ENCODE peak calls at places on chromosomes 3 and 15, in ten cellular contexts. K, A, V, Y, E, I, M, W, G and H are unnamed samples.

GRCh38 chr15:69893086-69893485 is 204.6 kb downstream of the TLE3 start:
- DNase-seq in K (no peak), A (no peak), V (no peak), Y (no peak), E (no peak), I (no peak), M (no peak), W (no peak), G (no peak), H (no peak)

GRCh38 chr3:169041677-169042171 is 621.8 kb downstream of the MECOM start:
- DNase-seq in K (no peak), A (no peak), V (no peak), Y (no peak), E (peak; percentile 3), I (no peak), M (peak; percentile 15), W (peak; percentile 76), G (no peak), H (no peak)

GRCh38 chr3:174168538-174169254 is 690.4 kb upstream of the NAALADL2 start:
- DNase-seq in K (no peak), A (no peak), V (no peak), Y (no peak), E (no peak), I (no peak), M (no peak), W (no peak), G (no peak), H (no peak)

GRCh38 chr3:79039192-79039591 is 728.6 kb downstream of the ROBO1 start:
- DNase-seq in K (no peak), A (no peak), V (no peak), Y (no peak), E (no peak), I (no peak), M (no peak), W (peak; percentile 25), G (no peak), H (no peak)

GRCh38 chr3:172321035-172321434 is 127.2 kb downstream of the GHSR start:
- DNase-seq in K (no peak), A (no peak), V (no peak), Y (no peak), E (no peak), I (no peak), M (peak; percentile 14), W (peak; percentile 51), G (no peak), H (no peak)

GRCh38 chr3:193330500-193331204 is 47.9 kb downstream of the ATP13A5 start:
- DNase-seq in K (no peak), A (no peak), V (no peak), Y (no peak), E (no peak), I (no peak), M (no peak), W (no peak), G (no peak), H (no peak)

GRCh38 chr15:61598655-61599054 is 369.6 kb upstream of the RORA start:
- DNase-seq in K (no peak), A (no peak), V (no peak), Y (no peak), E (no peak), I (no peak), M (no peak), W (no peak), G (no peak), H (peak; percentile 13)

GRCh38 chr3:12508316-12508715 is 24.0 kb downstream of the TSEN2 start:
- DNase-seq in K (no peak), A (peak; percentile 80), V (no peak), Y (no peak), E (no peak), I (no peak), M (peak; percentile 19), W (peak; percentile 98), G (no peak), H (peak; percentile 32)

GRCh38 chr3:38117163-38117716 is 19.7 kb downstream of the ACAA1 start:
- DNase-seq in K (peak; percentile 50), A (no peak), V (no peak), Y (no peak), E (no peak), I (peak; percentile 77), M (no peak), W (no peak), G (no peak), H (no peak)
- TF ChIP-seq CTCF in K (no peak), A (no peak), V (no peak), Y (no peak), E (no peak), I (no peak), M (no peak), W (no peak), G (no peak), H (no peak)

DNA sequence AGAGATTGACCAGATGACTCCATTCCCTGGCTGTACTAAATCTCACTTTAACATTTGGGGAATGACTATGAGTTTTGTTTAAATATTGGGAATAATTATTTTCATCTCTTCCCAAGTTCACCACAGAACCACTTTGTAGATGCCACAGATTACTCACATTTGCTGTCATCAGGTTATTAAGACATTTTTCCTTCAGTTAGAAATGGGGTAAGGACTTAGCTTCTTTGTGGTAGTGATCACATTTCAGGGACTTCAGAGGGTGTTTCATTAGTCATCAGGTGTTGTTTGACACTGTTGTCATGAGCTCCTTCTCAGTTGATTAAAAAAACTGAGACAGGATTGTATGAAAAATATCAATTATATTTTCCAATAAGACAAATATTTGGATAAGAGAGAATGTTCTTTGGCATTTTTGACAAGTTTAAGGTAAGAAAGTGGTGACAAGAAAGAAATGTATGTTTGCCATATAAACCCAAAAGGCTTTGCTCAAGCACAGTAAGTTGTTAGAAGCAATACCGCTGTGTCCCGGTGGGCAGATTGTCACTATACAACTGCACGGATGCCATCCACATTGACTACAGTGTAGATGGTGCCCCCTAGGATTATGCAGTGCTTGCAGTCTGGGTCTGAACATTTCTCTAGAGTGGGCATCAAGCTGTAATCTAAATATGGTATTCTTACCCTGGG is 22.3 kb downstream of the FBXL2 start:
- DNase-seq in K (no peak), A (no peak), V (no peak), Y (no peak), E (no peak), I (no peak), M (peak; percentile 13), W (peak; percentile 83), G (no peak), H (no peak)
- TF ChIP-seq CTCF in K (no peak), A (no peak), V (no peak), Y (no peak), E (peak; percentile 20), I (no peak), M (no peak), W (peak; percentile 11), G (no peak), H (no peak)

DNA sequence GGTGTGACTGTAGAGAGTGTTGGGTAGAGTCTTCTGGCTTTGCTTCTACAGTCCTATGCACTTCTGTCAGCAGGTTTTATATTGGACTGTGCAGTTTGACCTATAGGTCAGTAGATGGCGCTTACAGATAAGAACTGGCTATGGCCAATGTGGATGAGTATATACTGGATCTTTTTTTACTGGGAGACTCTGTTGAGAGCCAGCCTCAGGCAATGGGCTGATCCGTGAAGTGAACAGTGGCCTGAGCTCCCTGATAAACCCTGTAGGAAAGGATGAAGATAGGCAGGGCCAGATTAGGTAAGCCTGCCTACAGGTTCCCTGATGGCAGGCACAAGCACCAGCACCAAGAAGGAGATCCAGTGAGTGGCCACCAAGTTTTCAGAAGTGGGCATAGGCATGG is 325.9 kb upstream of the SGO1 start:
- DNase-seq in K (no peak), A (no peak), V (no peak), Y (no peak), E (peak; percentile 49), I (no peak), M (peak; percentile 9), W (peak; percentile 80), G (peak; percentile 8), H (no peak)
- TF ChIP-seq CTCF in K (no peak), A (peak; percentile 27), V (peak; percentile 52), Y (peak; percentile 24), E (peak; percentile 89), I (peak; percentile 24), M (peak; percentile 55), W (peak; percentile 94), G (peak; percentile 69), H (peak; percentile 70)

DNA sequence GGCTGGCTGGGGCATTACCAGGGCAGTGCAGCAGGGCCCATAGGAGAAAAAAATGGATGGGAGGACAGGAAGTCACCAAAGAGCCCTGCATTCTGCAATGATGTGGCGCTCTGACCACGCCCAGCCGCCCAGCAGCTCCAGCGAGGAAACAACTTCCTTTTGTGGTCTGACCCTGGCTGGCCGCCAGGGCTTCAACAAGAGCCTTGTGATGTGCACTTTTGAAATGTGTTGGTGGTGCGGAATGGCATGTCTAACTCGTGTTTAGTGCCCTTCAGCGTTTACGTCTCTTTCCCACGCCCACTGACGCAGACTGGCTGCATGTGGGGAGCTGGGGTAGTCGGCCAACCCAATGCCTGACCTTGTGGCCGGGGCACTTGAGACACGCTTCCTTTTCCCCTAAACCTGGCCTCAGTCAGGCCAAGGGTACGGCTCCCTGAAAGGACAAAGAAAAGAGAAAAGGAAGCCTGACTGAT is 81.9 kb upstream of the CTNNB1 start:
- DNase-seq in K (peak; percentile 96), A (peak; percentile 62), V (peak; percentile 90), Y (peak; percentile 93), E (no peak), I (peak; percentile 66), M (no peak), W (peak; percentile 88), G (no peak), H (no peak)
- TF ChIP-seq CTCF in K (no peak), A (no peak), V (no peak), Y (no peak), E (no peak), I (no peak), M (no peak), W (no peak), G (no peak), H (no peak)